ENCODE peak calls at places on chromosomes 3 and 15, in four cellular contexts. A is upper lobe of right lung, U is hepatocyte, I is psoas muscle. G is an unnamed sample.

GRCh38 chr15:44711089-44711355 is at the start of gene PATL2:
- DNase-seq in A (no peak), U (no peak), I (no peak), G (no peak)

GRCh38 chr3:15601046-15601398 is 347 bp downstream of the HACL1 start:
- DNase-seq in I (no peak), A (no peak), U (no peak), G (no peak)

GRCh38 chr15:78727561-78727960 is 83.7 kb downstream of the ADAMTS7 start:
- DNase-seq in A (no peak), I (no peak), U (no peak), G (no peak)

GRCh38 chr15:52728899-52729298 is 49.7 kb upstream of the ATOSA start:
- DNase-seq in A (no peak), I (no peak), U (no peak), G (no peak)

GRCh38 chr15:57410373-57410772 is 34.1 kb downstream of the CGNL1 start:
- DNase-seq in A (no peak), U (no peak), I (no peak), G (no peak)

GRCh38 chr3:14550651-14551611 is 10.8 kb upstream of the GRIP2 start:
- DNase-seq in U (no peak), I (peak; percentile 58), A (no peak), G (no peak)

GRCh38 chr15:68391084-68391483 is 40.9 kb downstream of the ITGA11 start:
- DNase-seq in U (no peak), A (peak; percentile 28), I (no peak), G (no peak)

GRCh38 chr3:111737056-111737711 is 121.9 kb upstream of the PHLDB2 start:
- DNase-seq in I (peak; percentile 53), U (no peak), A (no peak), G (no peak)

GRCh38 chr3:87867001-87867400 is 191.8 kb downstream of the CGGBP1 start:
- DNase-seq in A (no peak), I (no peak), U (no peak), G (no peak)

GRCh38 chr15:41855121-41855941 is 16.7 kb downstream of the PLA2G4B start:
- DNase-seq in U (no peak), A (no peak), I (no peak), G (no peak)

GRCh38 chr3:87167634-87168456 is 59.3 kb upstream of the CHMP2B start:
- DNase-seq in A (no peak), I (no peak), U (peak; percentile 66), G (no peak)

GRCh38 chr3:58333206-58334012 is 717 bp downstream of the PXK start:
- DNase-seq in I (peak; percentile 58), A (peak; percentile 66), U (peak; percentile 42), G (peak; percentile 73)

GRCh38 chr15:68631621-68632051 is 52.8 kb downstream of the CORO2B start:
- DNase-seq in I (no peak), A (no peak), U (no peak), G (no peak)

GRCh38 chr15:53522878-53523455 is 236.5 kb downstream of the WDR72 start:
- DNase-seq in A (no peak), I (no peak), U (no peak), G (no peak)

GRCh38 chr3:128922804-128923459 is 43.5 kb downstream of the ACAD9 start:
- DNase-seq in U (no peak), A (peak; percentile 9), I (no peak), G (no peak)

GRCh38 chr3:30805695-30806094 is 88.8 kb downstream of the GADL1 start:
- DNase-seq in A (no peak), I (no peak), U (no peak), G (no peak)

DNA sequence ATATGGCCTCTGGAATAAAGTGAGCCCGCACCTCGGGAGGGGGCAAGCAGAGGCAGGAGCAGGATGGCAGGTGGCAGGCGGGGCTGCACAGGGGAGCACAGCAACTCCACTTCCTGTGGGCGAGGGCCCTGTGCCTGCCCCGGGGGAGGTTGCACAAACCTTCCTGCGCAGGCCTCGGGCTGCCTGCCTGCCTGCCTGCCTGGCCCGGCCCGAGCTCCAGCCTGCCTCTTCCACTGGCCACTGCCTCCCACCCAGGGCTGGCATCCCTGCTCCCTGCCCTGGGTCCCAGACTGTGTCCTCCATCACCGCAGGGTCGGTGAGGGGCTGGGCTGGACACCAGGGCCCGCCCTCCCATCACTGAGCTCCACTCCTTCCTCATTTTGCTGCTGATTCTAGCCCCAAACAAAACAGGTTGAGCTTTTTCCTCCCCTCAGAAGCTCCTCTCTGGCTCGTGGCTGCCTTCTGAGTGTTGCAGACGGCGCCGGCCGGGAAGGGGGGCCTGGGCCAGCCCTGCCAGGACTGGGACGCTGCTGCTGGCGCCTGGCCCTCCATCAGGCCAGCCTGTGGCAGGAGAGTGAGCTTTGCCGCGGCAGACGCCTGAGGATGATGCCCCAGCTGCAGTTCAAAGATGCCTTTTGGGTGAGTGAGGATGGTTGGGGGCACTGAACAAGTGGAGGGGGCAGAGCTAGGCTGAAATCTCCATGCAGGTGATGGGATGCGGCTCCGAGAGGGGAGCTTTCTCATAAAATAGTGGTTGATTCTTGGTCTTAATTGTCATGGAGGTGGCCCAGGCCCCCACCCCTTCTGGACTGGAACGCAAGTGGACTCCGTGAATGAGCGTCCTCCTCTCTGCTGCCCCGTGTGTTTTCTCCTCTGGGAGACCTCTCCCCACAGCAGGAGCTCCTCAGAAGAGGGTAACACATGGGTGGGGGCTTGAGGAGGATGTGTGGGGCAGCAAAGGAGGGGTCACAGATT is at the start of gene PSTPIP1:
- DNase-seq in I (no peak), A (peak; percentile 72), U (no peak), G (no peak)
- H3K27ac ChIP-seq in I (no peak within 1 kb of the TSS), A (peak within 1 kb of the TSS; percentile 77), U (no peak within 1 kb of the TSS), G (peak within 1 kb of the TSS; percentile 28)

DNA sequence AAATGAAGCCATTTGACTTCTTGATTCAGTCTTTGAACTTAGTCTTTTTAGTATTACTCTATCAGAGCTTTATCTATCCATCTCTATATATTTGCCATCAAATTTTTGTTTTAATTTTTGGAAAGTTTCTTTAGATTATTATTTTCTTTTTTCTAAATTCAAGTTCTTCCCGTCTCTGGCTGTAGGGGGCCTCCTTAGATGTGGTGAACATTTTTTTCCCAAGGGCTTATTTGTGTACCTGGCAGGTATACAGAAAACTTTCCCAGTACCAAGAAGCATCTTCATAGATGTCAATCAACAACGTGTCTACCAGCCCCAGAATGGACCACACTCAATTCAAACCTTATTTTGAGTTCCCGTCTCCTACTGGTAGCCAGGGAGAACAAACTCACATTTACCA is 486.8 kb upstream of the CNTN4 start:
- DNase-seq in I (no peak), U (no peak), A (no peak), G (no peak)
- TF ChIP-seq CTCF in I (no peak), U (peak; percentile 12), A (no peak), G (no peak)

DNA sequence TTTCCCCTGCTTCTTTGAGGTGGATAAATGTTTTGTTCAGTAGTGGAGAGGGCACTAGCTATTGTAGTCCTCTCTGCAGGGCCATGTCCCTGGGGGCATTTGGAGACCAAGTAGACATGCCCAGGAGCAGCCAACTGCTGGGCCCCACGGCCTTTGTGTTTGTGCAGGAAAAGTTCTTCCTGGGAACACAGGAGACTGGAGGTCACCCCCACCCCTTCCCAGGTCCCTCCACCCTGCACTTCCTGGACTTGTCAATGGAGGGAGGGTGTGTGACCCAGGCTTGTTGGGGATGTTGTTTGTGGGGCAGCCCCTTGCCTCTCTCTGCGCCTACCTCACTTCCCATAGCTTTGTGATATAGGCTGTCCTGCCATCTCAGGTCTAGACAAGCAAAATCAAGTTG is 317.0 kb upstream of the LRRFIP2 start:
- DNase-seq in U (no peak), I (no peak), A (no peak), G (peak; percentile 66)
- H3K27ac ChIP-seq in U (no peak overlapping the region), I (no peak overlapping the region), A (no peak overlapping the region), G (peak overlapping the region; percentile 77)

GRCh38 chr15:55993804-55994539 is 560 bp upstream of the NEDD4 start:
- DNase-seq in I (no peak), A (no peak), U (no peak), G (peak; percentile 77)
- TF ChIP-seq CTCF in I (no peak), A (no peak), U (peak; percentile 24), G (no peak)

DNA sequence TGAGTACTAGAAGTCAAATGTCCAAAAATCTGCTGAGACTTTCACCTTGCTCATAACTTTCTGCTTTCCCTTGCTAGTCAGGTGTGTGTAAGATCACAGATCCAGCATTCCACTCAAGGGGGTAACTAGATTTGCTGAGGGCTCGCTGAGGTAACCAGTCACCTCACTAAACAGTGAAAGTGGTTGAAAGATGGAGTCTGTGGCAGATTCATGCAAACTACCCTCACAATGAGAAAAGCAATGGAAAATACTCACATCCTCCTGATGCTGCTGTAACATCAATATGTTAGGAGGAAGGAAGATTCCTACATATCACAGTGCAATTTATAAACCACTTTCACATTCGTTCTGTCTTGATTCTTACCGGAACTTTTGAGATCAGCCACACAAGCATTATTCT is 174.3 kb upstream of the BCL6 start:
- DNase-seq in I (no peak), A (no peak), U (no peak), G (no peak)
- H3K27ac ChIP-seq in I (no peak overlapping the region), A (no peak overlapping the region), U (no peak overlapping the region), G (no peak overlapping the region)

GRCh38 chr3:171953300-171954022 is 85.9 kb upstream of the FNDC3B start:
- DNase-seq in U (no peak), I (no peak), A (no peak), G (no peak)
- TF ChIP-seq CTCF in U (no peak), I (no peak), A (no peak), G (no peak)

GRCh38 chr3:185157347-185157746 is 4.5 kb upstream of the C3orf70 start:
- DNase-seq in A (no peak), I (no peak), U (no peak), G (no peak)
- H3K27ac ChIP-seq in A (no peak overlapping the region), I (no peak overlapping the region), U (no peak overlapping the region), G (no peak overlapping the region)

GRCh38 chr3:62161306-62161705 is 212.0 kb downstream of the FEZF2 start:
- DNase-seq in I (no peak), U (no peak), A (no peak), G (no peak)
- TF ChIP-seq CTCF in I (no peak), U (no peak), A (no peak), G (no peak)

G was measured in coronary artery.